ENCODE peak calls at places on chromosomes 5 and 9, in five cellular contexts. One of them, this sample, is unnamed.

GRCh38 chr5:55159763-55160492 is at the start of gene GPX8:
- DNase-seq in GM12878: no peak
- DNase-seq in K562: peak; percentile 45
- DNase-seq in HCT116: peak; percentile 77
- DNase-seq in H1: no peak
- DNase-seq in this sample: peak; percentile 32

GRCh38 chr5:116486588-116486987 is 88.0 kb downstream of the SEMA6A start:
- DNase-seq in GM12878: no peak
- DNase-seq in K562: no peak
- DNase-seq in HCT116: no peak
- DNase-seq in H1: no peak
- DNase-seq in this sample: no peak

GRCh38 chr9:110820378-110820777 is 151.8 kb downstream of the MUSK start:
- DNase-seq in GM12878: no peak
- DNase-seq in K562: no peak
- DNase-seq in HCT116: no peak
- DNase-seq in H1: no peak
- DNase-seq in this sample: no peak

GRCh38 chr9:35962126-35962906 is 4.4 kb upstream of the OR2S2 start:
- DNase-seq in GM12878: no peak
- DNase-seq in K562: no peak
- DNase-seq in HCT116: no peak
- DNase-seq in H1: peak; percentile 55
- DNase-seq in this sample: no peak

GRCh38 chr9:35423499-35423898 is 66.4 kb upstream of the RUSC2 start:
- DNase-seq in GM12878: no peak
- DNase-seq in K562: no peak
- DNase-seq in HCT116: no peak
- DNase-seq in H1: no peak
- DNase-seq in this sample: peak; percentile 97

GRCh38 chr5:87138091-87138819 is 129.4 kb upstream of the RASA1 start:
- DNase-seq in GM12878: no peak
- DNase-seq in K562: no peak
- DNase-seq in HCT116: no peak
- DNase-seq in H1: no peak
- DNase-seq in this sample: no peak

GRCh38 chr5:156474251-156474650 is 147.3 kb downstream of the SGCD start:
- DNase-seq in GM12878: no peak
- DNase-seq in K562: no peak
- DNase-seq in HCT116: no peak
- DNase-seq in H1: no peak
- DNase-seq in this sample: no peak

GRCh38 chr5:107469485-107469884 is 201.3 kb downstream of the EFNA5 start:
- DNase-seq in GM12878: no peak
- DNase-seq in K562: no peak
- DNase-seq in HCT116: peak; percentile 50
- DNase-seq in H1: no peak
- DNase-seq in this sample: no peak

GRCh38 chr5:88145603-88146467 is 122.8 kb downstream of the TMEM161B start:
- DNase-seq in GM12878: no peak
- DNase-seq in K562: peak; percentile 7
- DNase-seq in HCT116: no peak
- DNase-seq in H1: peak; percentile 52
- DNase-seq in this sample: peak; percentile 14

GRCh38 chr9:115018547-115019435 is 88.4 kb upstream of the TNFSF8 start:
- DNase-seq in GM12878: no peak
- DNase-seq in K562: no peak
- DNase-seq in HCT116: no peak
- DNase-seq in H1: no peak
- DNase-seq in this sample: no peak

GRCh38 chr5:2740051-2740848 is 11.2 kb downstream of the IRX2 start:
- DNase-seq in GM12878: no peak
- DNase-seq in K562: no peak
- DNase-seq in HCT116: no peak
- DNase-seq in H1: peak; percentile 74
- DNase-seq in this sample: no peak
- TF ChIP-seq EZH2 in GM12878: no peak
- TF ChIP-seq EZH2 in K562: no peak
- TF ChIP-seq EZH2 in HCT116: no peak
- TF ChIP-seq EZH2 in H1: peak; percentile 85
- TF ChIP-seq EZH2 in this sample: no peak

GRCh38 chr9:12740845-12741244 is 34.0 kb upstream of the LURAP1L start:
- DNase-seq in GM12878: no peak
- DNase-seq in K562: no peak
- DNase-seq in HCT116: no peak
- DNase-seq in H1: no peak
- DNase-seq in this sample: no peak

GRCh38 chr9:12737871-12738270 is 36.9 kb upstream of the LURAP1L start:
- DNase-seq in GM12878: no peak
- DNase-seq in K562: no peak
- DNase-seq in HCT116: no peak
- DNase-seq in H1: no peak
- DNase-seq in this sample: no peak

GRCh38 chr9:12739014-12739413 is 35.8 kb upstream of the LURAP1L start:
- DNase-seq in GM12878: no peak
- DNase-seq in K562: no peak
- DNase-seq in HCT116: no peak
- DNase-seq in H1: no peak
- DNase-seq in this sample: no peak

GRCh38 chr9:12735669-12736068 is 39.2 kb upstream of the LURAP1L start:
- DNase-seq in GM12878: peak; percentile 38
- DNase-seq in K562: no peak
- DNase-seq in HCT116: no peak
- DNase-seq in H1: no peak
- DNase-seq in this sample: no peak

GRCh38 chr9:12738296-12738695 is 36.5 kb upstream of the LURAP1L start:
- DNase-seq in GM12878: no peak
- DNase-seq in K562: no peak
- DNase-seq in HCT116: no peak
- DNase-seq in H1: no peak
- DNase-seq in this sample: no peak
- TF ChIP-seq JUND in GM12878: no peak
- TF ChIP-seq JUND in K562: no peak
- TF ChIP-seq JUND in HCT116: no peak
- TF ChIP-seq JUND in H1: no peak
- TF ChIP-seq JUND in this sample: no peak

DNA sequence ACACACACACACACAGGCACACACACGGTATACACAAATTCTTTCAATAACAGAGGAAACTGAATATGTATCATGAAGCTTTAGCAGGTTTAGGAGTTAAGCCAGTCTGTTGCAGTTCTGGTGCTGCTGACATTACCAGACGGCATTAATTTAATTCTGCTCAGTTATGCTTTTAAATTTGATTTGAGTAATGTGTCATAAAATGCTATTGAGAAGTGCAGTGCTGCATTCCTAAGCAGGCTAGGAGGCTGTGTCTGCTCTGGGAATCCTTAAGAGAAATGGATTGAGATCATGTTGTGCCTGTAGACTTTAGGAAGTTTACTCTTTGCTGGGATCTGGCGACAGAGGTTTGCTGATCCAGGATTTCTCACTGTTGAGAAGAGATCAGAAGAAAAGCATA is 733.8 kb downstream of the BRINP1 start:
- DNase-seq in GM12878: no peak
- DNase-seq in K562: no peak
- DNase-seq in HCT116: no peak
- DNase-seq in H1: no peak
- DNase-seq in this sample: no peak
- TF ChIP-seq POLR2A in GM12878: no peak
- TF ChIP-seq POLR2A in K562: no peak
- TF ChIP-seq POLR2A in HCT116: no peak
- TF ChIP-seq POLR2A in H1: no peak
- TF ChIP-seq POLR2A in this sample: no peak

GRCh38 chr5:159825551-159826051 is 90.7 kb upstream of the ADRA1B start:
- DNase-seq in GM12878: peak; percentile 20
- DNase-seq in K562: no peak
- DNase-seq in HCT116: no peak
- DNase-seq in H1: no peak
- DNase-seq in this sample: no peak
- TF ChIP-seq EZH2 in GM12878: no peak
- TF ChIP-seq EZH2 in K562: no peak
- TF ChIP-seq EZH2 in HCT116: no peak
- TF ChIP-seq EZH2 in H1: no peak
- TF ChIP-seq EZH2 in this sample: no peak

This sample was measured in HepG2.